ENCODE peak calls at places on chromosomes 16 and 17, in eight cellular contexts. R is right atrium auricular region, N is ELR, X is GM04504, P is T-helper 1 cell, V is HEK293T, A is ureter, D is Peyer's patch. S is an unnamed sample.

GRCh38 chr17:78996781-78997201 is 12.8 kb downstream of the CANT1 start:
- DNase-seq in R (no peak), N (no peak), X (no peak), P (no peak), V (no peak), A (no peak), D (peak), S (no peak)

GRCh38 chr17:74748529-74749261 is at the start of gene NHERF1:
- DNase-seq in R (peak), N (peak), X (peak), P (peak), V (peak), A (peak), D (peak), S (peak)

GRCh38 chr17:50290074-50290702 is 15.9 kb downstream of the TMEM92 start:
- DNase-seq in R (peak), N (peak), X (peak), P (no peak), V (no peak), A (peak), D (peak), S (peak)

GRCh38 chr16:31131841-31132271 is 3.7 kb downstream of the PRSS8 start:
- DNase-seq in R (no peak), N (no peak), X (no peak), P (no peak), V (no peak), A (no peak), D (peak), S (no peak)

GRCh38 chr17:51610155-51610554 is 349.8 kb downstream of the UTP18 start:
- DNase-seq in R (no peak), N (no peak), X (no peak), P (no peak), V (no peak), A (no peak), D (no peak), S (no peak)

GRCh38 chr17:81553616-81554181 is 1.5 kb upstream of the FAAP100 start:
- DNase-seq in R (no peak), N (peak), X (peak), P (no peak), V (no peak), A (no peak), D (no peak), S (no peak)

GRCh38 chr16:59192551-59193199 is 458.6 kb upstream of the GOT2 start:
- DNase-seq in R (no peak), N (peak), X (no peak), P (no peak), V (peak), A (no peak), D (no peak), S (no peak)

GRCh38 chr17:29625037-29625750 is 2.5 kb upstream of the CORO6 start:
- DNase-seq in R (no peak), N (peak), X (no peak), P (no peak), V (no peak), A (no peak), D (peak), S (no peak)

GRCh38 chr17:47705536-47706481 is 11.8 kb downstream of the TBKBP1 start:
- DNase-seq in R (no peak), N (no peak), X (no peak), P (no peak), V (no peak), A (no peak), D (no peak), S (no peak)

GRCh38 chr17:14211246-14211645 is 25.4 kb downstream of the CDRT15 start:
- DNase-seq in R (no peak), N (no peak), X (no peak), P (no peak), V (no peak), A (no peak), D (no peak), S (no peak)

GRCh38 chr16:2364638-2365210 is 24.2 kb upstream of the ABCA3 start:
- DNase-seq in R (no peak), N (no peak), X (no peak), P (no peak), V (peak), A (no peak), D (no peak), S (no peak)

GRCh38 chr16:66036775-66037715 is 329.4 kb upstream of the CDH5 start:
- DNase-seq in R (peak), N (no peak), X (peak), P (no peak), V (no peak), A (no peak), D (peak), S (no peak)

GRCh38 chr17:62134397-62134796 is 69.3 kb upstream of the MED13 start:
- DNase-seq in R (no peak), N (peak), X (no peak), P (no peak), V (no peak), A (no peak), D (no peak), S (no peak)

S was measured in lung.